ENCODE peak calls at places on chromosomes 7 and 10, in five cellular contexts. Q is GM12891; J is EH; X is NCI-H1105; F is activated T-helper 1 cell treated with anti-CD3 and anti-CD28 coated beads, Interleukin-12 subunit alpha, Interleukin-12 subunit beta, Interleukin-2, Interleukin-4 antibody, amounts not matched to agents 30 ng/mL and 10 ng/mL and 1 ng/mL, durations not matched to agents 14 hours and 24 hours and 36 hours. P is an unnamed sample.
A peak's percentile ranks its signal among the peaks of the same experiment; 100 is the strongest.

GRCh38 chr10:36703179-36703578 is 422.2 kb upstream of the ANKRD30A start:
- DNase-seq in X (no peak), J (no peak), Q (no peak), F (no peak), P (no peak)

GRCh38 chr10:14534152-14534551 is 203.4 kb upstream of the FRMD4A start:
- DNase-seq in J (peak; percentile 20), F (no peak), X (no peak), Q (no peak), P (no peak)

GRCh38 chr10:131859341-131860020 is 41.3 kb upstream of the PPP2R2D start:
- DNase-seq in X (no peak), J (no peak), F (no peak), Q (no peak), P (no peak)

GRCh38 chr10:132579027-132579859 is 41.7 kb downstream of the INPP5A start:
- DNase-seq in Q (no peak), J (no peak), F (no peak), X (no peak), P (no peak)

GRCh38 chr10:96292971-96293909 is 11.0 kb upstream of the DNTT start:
- DNase-seq in F (no peak), X (no peak), J (peak; percentile 46), Q (no peak), P (peak; percentile 41)

GRCh38 chr10:103525901-103526300 is 32.4 kb downstream of the NEURL1 start:
- DNase-seq in F (no peak), Q (no peak), J (no peak), X (no peak), P (no peak)

GRCh38 chr7:100190059-100190711 is 12.5 kb downstream of the STAG3 start:
- DNase-seq in J (peak; percentile 66), F (no peak), X (no peak), Q (no peak), P (peak; percentile 19)

GRCh38 chr10:21020545-21020944 is 123.4 kb upstream of the NEBL start:
- DNase-seq in Q (peak; percentile 30), X (no peak), J (no peak), F (no peak), P (peak; percentile 9)

GRCh38 chr7:145784809-145785780 is 331.5 kb upstream of the CNTNAP2 start:
- DNase-seq in Q (no peak), F (no peak), X (no peak), J (no peak), P (no peak)

GRCh38 chr10:8389630-8390029 is 335.1 kb downstream of the GATA3 start:
- DNase-seq in F (no peak), J (peak; percentile 80), X (no peak), Q (no peak), P (peak; percentile 89)

GRCh38 chr7:93779115-93779514 is 111.4 kb downstream of the TFPI2 start:
- DNase-seq in J (no peak), Q (no peak), X (no peak), F (no peak), P (no peak)

GRCh38 chr10:60395711-60396110 is 6.0 kb upstream of the ANK3 start:
- DNase-seq in X (no peak), F (no peak), Q (no peak), J (no peak), P (no peak)